ENCODE peak calls at places on chromosomes 1 and 21, in ten cellular contexts. One of them, this sample, is unnamed.

GRCh38 chr1:150560986-150561829 is 12.0 kb downstream of the ADAMTSL4 start:
- DNase-seq in T-helper 1 cell: peak; percentile 66
- DNase-seq in ureter: peak; percentile 96
- DNase-seq in AG04449: peak; percentile 96
- DNase-seq in GM13977: peak; percentile 85
- DNase-seq in HS-5: peak; percentile 93
- DNase-seq in GM04503: peak; percentile 93
- DNase-seq in AG20443: peak; percentile 95
- DNase-seq in HEK293T: peak; percentile 90
- DNase-seq in activated T-helper 1 cell treated with Interleukin-2 at 50 U/mL for 16 hours: peak; percentile 69
- DNase-seq in this sample: peak; percentile 87

GRCh38 chr21:16794944-16795343 is 717.9 kb upstream of the CXADR start:
- DNase-seq in AG04449: peak; percentile 70
- DNase-seq in ureter: no peak
- DNase-seq in activated T-helper 1 cell treated with Interleukin-2 at 50 U/mL for 16 hours: no peak
- DNase-seq in T-helper 1 cell: no peak
- DNase-seq in HS-5: peak; percentile 90
- DNase-seq in GM13977: no peak
- DNase-seq in HEK293T: no peak
- DNase-seq in GM04503: peak; percentile 78
- DNase-seq in AG20443: peak; percentile 77
- DNase-seq in this sample: no peak

GRCh38 chr1:36124404-36125128 is 456 bp downstream of the COL8A2 start:
- DNase-seq in GM13977: no peak
- DNase-seq in HEK293T: no peak
- DNase-seq in activated T-helper 1 cell treated with Interleukin-2 at 50 U/mL for 16 hours: no peak
- DNase-seq in ureter: no peak
- DNase-seq in AG04449: no peak
- DNase-seq in GM04503: no peak
- DNase-seq in AG20443: no peak
- DNase-seq in HS-5: no peak
- DNase-seq in T-helper 1 cell: no peak
- DNase-seq in this sample: no peak

GRCh38 chr1:89065077-89065868 is at the start of gene GBP1:
- DNase-seq in GM04503: peak; percentile 77
- DNase-seq in HEK293T: no peak
- DNase-seq in activated T-helper 1 cell treated with Interleukin-2 at 50 U/mL for 16 hours: no peak
- DNase-seq in HS-5: no peak
- DNase-seq in AG20443: peak; percentile 55
- DNase-seq in GM13977: no peak
- DNase-seq in ureter: no peak
- DNase-seq in T-helper 1 cell: no peak
- DNase-seq in AG04449: peak; percentile 61
- DNase-seq in this sample: no peak

GRCh38 chr1:207838156-207839082 is 72.5 kb downstream of the CD34 start:
- DNase-seq in GM04503: no peak
- DNase-seq in HS-5: no peak
- DNase-seq in GM13977: no peak
- DNase-seq in AG20443: no peak
- DNase-seq in ureter: no peak
- DNase-seq in HEK293T: no peak
- DNase-seq in activated T-helper 1 cell treated with Interleukin-2 at 50 U/mL for 16 hours: no peak
- DNase-seq in T-helper 1 cell: no peak
- DNase-seq in AG04449: no peak
- DNase-seq in this sample: peak; percentile 62

GRCh38 chr1:65773391-65773790 is 19.3 kb upstream of the PDE4B start:
- DNase-seq in activated T-helper 1 cell treated with Interleukin-2 at 50 U/mL for 16 hours: no peak
- DNase-seq in T-helper 1 cell: no peak
- DNase-seq in ureter: no peak
- DNase-seq in GM13977: no peak
- DNase-seq in AG04449: no peak
- DNase-seq in AG20443: peak; percentile 22
- DNase-seq in HEK293T: no peak
- DNase-seq in HS-5: no peak
- DNase-seq in GM04503: peak; percentile 49
- DNase-seq in this sample: no peak

GRCh38 chr1:163824006-163824405 is 502.3 kb downstream of the NUF2 start:
- DNase-seq in GM13977: no peak
- DNase-seq in HS-5: peak; percentile 47
- DNase-seq in activated T-helper 1 cell treated with Interleukin-2 at 50 U/mL for 16 hours: no peak
- DNase-seq in ureter: no peak
- DNase-seq in AG20443: peak; percentile 79
- DNase-seq in HEK293T: no peak
- DNase-seq in T-helper 1 cell: no peak
- DNase-seq in GM04503: peak; percentile 79
- DNase-seq in AG04449: peak; percentile 71
- DNase-seq in this sample: no peak

GRCh38 chr1:26094677-26095383 is 16.8 kb upstream of the PDIK1L start:
- DNase-seq in ureter: no peak
- DNase-seq in AG20443: peak; percentile 46
- DNase-seq in T-helper 1 cell: no peak
- DNase-seq in activated T-helper 1 cell treated with Interleukin-2 at 50 U/mL for 16 hours: no peak
- DNase-seq in HS-5: no peak
- DNase-seq in AG04449: no peak
- DNase-seq in GM13977: no peak
- DNase-seq in GM04503: no peak
- DNase-seq in HEK293T: no peak
- DNase-seq in this sample: peak; percentile 82

GRCh38 chr1:224205438-224205840 is 22.4 kb downstream of the DEGS1 start:
- DNase-seq in ureter: no peak
- DNase-seq in GM04503: peak; percentile 25
- DNase-seq in HS-5: peak; percentile 50
- DNase-seq in HEK293T: no peak
- DNase-seq in AG20443: peak; percentile 68
- DNase-seq in GM13977: no peak
- DNase-seq in activated T-helper 1 cell treated with Interleukin-2 at 50 U/mL for 16 hours: no peak
- DNase-seq in T-helper 1 cell: no peak
- DNase-seq in AG04449: no peak
- DNase-seq in this sample: peak; percentile 64